ENCODE peak calls at places on chromosomes 13 and 19, in ten cellular contexts. I, D, Y, C, L, X, A, N, T and Z are unnamed samples.

GRCh38 chr13:80131204-80131603 is 209.7 kb downstream of the SPRY2 start:
- DNase-seq in I (peak; percentile 88), D (peak; percentile 84), Y (peak; percentile 86), C (peak; percentile 71), L (peak; percentile 68), X (peak; percentile 81), A (no peak), N (peak; percentile 12), T (peak; percentile 82), Z (no peak)

GRCh38 chr13:84430441-84430840 is 548.2 kb upstream of the SLITRK1 start:
- DNase-seq in I (no peak), D (no peak), Y (no peak), C (no peak), L (no peak), X (peak; percentile 4), A (no peak), N (no peak), T (no peak), Z (no peak)

GRCh38 chr19:44371815-44372480 is 15.5 kb upstream of the ZNF112 start:
- DNase-seq in I (no peak), D (no peak), Y (no peak), C (no peak), L (no peak), X (no peak), A (no peak), N (no peak), T (no peak), Z (no peak)

GRCh38 chr13:102598061-102598460 is 1.3 kb downstream of the TPP2 start:
- DNase-seq in I (no peak), D (no peak), Y (no peak), C (no peak), L (no peak), X (no peak), A (no peak), N (peak; percentile 25), T (no peak), Z (no peak)

GRCh38 chr19:8655340-8655709 is 24.9 kb downstream of the NFILZ start:
- DNase-seq in I (no peak), D (no peak), Y (no peak), C (no peak), L (no peak), X (no peak), A (no peak), N (no peak), T (no peak), Z (no peak)

GRCh38 chr13:98176777-98177608 is at the start of gene RNF113B:
- DNase-seq in I (no peak), D (no peak), Y (no peak), C (no peak), L (no peak), X (no peak), A (no peak), N (no peak), T (no peak), Z (peak; percentile 87)

GRCh38 chr13:99661791-99662190 is 160.5 kb downstream of the TM9SF2 start:
- DNase-seq in I (no peak), D (no peak), Y (no peak), C (no peak), L (no peak), X (no peak), A (no peak), N (no peak), T (no peak), Z (no peak)

GRCh38 chr19:6023085-6023682 is 45.2 kb upstream of the RANBP3 start:
- DNase-seq in I (peak; percentile 39), D (no peak), Y (no peak), C (no peak), L (peak; percentile 36), X (peak; percentile 61), A (no peak), N (no peak), T (no peak), Z (peak; percentile 57)

GRCh38 chr13:75876371-75877050 is 240.4 kb downstream of the LMO7 start:
- DNase-seq in I (no peak), D (peak; percentile 39), Y (peak; percentile 34), C (peak; percentile 72), L (peak; percentile 68), X (peak; percentile 82), A (no peak), N (peak; percentile 53), T (peak; percentile 29), Z (no peak)

GRCh38 chr19:38417544-38418506 is 8.2 kb downstream of the RASGRP4 start:
- DNase-seq in I (peak; percentile 88), D (peak; percentile 76), Y (peak; percentile 65), C (peak; percentile 87), L (no peak), X (no peak), A (no peak), N (peak; percentile 11), T (peak; percentile 8), Z (no peak)

GRCh38 chr13:75458696-75459422 is 23.1 kb downstream of the TBC1D4 start:
- DNase-seq in I (peak; percentile 58), D (peak; percentile 81), Y (peak; percentile 41), C (no peak), L (no peak), X (no peak), A (peak; percentile 57), N (peak; percentile 48), T (no peak), Z (no peak)

GRCh38 chr13:69912576-69913074 is 195.0 kb upstream of the ATXN8OS start:
- DNase-seq in I (no peak), D (no peak), Y (no peak), C (no peak), L (no peak), X (no peak), A (no peak), N (no peak), T (no peak), Z (no peak)

GRCh38 chr19:1774999-1775772 is 21.9 kb downstream of the ONECUT3 start:
- DNase-seq in I (no peak), D (no peak), Y (no peak), C (no peak), L (no peak), X (no peak), A (no peak), N (no peak), T (no peak), Z (no peak)

DNA sequence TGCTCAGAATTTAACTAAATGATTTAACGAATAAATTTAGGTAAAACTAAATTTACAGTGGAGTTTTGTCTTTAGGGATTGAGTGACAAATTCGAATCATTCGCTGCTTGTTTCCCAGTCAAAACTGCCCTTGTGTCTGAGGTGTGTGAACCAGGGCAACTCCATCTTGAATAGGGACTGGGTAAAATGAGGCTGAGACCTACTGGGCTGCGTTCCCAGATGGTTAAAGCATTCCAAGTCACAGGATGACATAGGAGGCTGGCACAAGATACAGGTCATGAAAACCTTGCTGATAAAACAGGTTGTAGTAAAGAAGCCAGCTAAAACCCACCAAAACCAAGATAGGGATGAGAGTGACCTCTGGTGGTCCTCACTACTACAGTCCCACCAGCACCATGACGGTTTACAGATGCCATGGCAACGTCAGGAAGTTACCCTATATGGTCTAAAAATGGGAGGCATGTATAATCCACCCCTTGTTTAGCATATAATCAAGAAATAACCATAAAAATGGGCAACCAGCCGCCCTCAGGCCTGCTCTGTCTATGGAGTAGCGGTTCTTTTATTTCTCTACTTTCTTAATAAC is 10.2 kb upstream of the ANKRD10 start:
- DNase-seq in I (no peak), D (no peak), Y (no peak), C (no peak), L (peak; percentile 9), X (peak; percentile 15), A (no peak), N (no peak), T (no peak), Z (no peak)
- TF ChIP-seq CTCF in I (no peak), D (no peak), Y (peak; percentile 32), C (no peak), L (peak; percentile 26), X (peak; percentile 8), A (no peak), N (no peak), T (no peak), Z (peak; percentile 55)

DNA sequence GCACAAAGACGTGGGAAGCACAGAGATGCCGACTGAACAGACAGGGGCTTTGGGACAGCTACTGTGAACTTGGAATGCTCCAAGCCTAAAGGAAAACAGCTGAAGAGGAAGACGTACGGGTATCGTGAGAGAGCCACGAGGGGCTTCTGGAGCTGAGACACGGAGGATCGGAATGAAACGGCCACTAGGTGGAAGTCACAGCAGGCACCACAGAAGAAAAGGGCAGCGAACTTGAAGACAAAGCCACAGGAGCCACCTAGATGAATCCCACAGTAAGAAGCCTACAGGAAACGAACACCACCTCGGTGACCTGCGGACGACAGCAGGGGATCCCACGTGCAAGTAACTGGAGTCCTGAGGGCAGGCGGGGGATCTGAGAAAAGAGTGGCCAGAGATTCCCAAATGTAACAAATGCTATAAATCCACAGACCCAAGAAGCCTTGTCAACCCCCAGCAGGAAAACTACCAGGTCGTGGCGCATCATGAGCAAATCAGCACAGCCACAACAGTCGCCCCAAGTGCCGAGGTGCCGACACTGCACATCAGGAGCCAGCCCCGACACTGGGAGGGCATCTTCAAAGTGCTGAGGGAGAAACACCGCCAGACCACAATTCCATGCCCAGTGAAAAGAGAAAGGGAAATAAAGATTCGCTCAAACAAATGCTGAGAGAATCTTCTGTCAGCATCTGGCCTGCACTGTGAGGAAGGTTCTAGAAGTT is 39.3 kb upstream of the ISYNA1 start:
- DNase-seq in I (no peak), D (no peak), Y (no peak), C (no peak), L (no peak), X (no peak), A (no peak), N (no peak), T (no peak), Z (no peak)
- TF ChIP-seq CTCF in I (no peak), D (no peak), Y (peak; percentile 13), C (peak; percentile 9), L (no peak), X (no peak), A (no peak), N (no peak), T (no peak), Z (peak; percentile 48)

DNA sequence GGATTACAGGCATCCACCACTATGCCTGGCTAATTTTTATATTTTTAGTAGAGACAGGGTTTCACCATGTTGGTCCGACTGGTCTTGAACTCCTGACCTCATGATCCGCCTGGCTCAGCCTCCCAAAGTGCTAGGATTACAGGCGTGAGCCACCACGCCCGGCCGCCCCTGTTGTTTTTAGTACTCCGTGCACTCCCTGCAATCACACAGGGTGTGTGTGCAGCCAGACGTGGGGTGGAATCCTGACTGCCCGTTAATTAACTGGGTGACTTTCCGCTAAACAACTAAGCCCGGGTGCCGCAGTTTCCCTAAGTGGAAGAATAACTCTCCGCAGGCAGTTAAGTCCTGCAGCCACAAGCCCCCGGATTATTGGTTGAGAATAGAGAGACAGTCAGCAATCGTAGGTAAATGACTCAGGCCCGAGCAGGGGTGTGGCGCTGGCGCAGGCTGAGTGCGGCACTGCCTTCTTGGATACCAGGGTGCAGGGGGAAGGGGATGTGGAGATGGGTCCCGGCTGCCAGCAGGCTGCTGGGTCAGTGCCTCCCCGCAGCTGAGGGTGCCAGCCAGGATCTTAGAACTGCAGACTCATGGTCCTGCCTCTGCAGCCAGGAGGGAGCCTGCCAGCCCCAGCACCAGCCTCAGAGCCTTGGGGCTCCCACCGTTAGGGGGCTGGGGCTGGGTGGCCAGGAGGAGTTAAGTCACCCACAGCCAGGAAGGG is 6.1 kb upstream of the FXYD3 start:
- DNase-seq in I (no peak), D (no peak), Y (no peak), C (peak; percentile 69), L (no peak), X (no peak), A (no peak), N (no peak), T (no peak), Z (no peak)
- TF ChIP-seq CTCF in I (no peak), D (no peak), Y (no peak), C (no peak), L (no peak), X (no peak), A (no peak), N (peak; percentile 17), T (no peak), Z (no peak)

GRCh38 chr13:113115363-113116205 is 7.0 kb upstream of the F10 start:
- DNase-seq in I (peak; percentile 28), D (no peak), Y (no peak), C (peak; percentile 35), L (no peak), X (no peak), A (peak; percentile 50), N (no peak), T (no peak), Z (peak; percentile 90)
- TF ChIP-seq CTCF in I (no peak), D (no peak), Y (no peak), C (no peak), L (no peak), X (no peak), A (no peak), N (no peak), T (no peak), Z (no peak)